ENCODE peak calls at places on chromosomes 1 and 21, in seven cellular contexts. T, P, I, S, X, M and J are unnamed samples.

GRCh38 chr1:189764391-189765320 is 713.0 kb downstream of the BRINP3 start:
- DNase-seq in T (no peak), P (no peak), I (no peak), S (no peak), X (no peak), M (no peak), J (no peak)

GRCh38 chr21:37073417-37074194 is 552 bp downstream of the TTC3 start:
- DNase-seq in T (peak; percentile 29), P (no peak), I (peak; percentile 48), S (peak; percentile 46), X (no peak), M (peak; percentile 6), J (peak; percentile 18)

GRCh38 chr1:31381394-31382287 is 8.8 kb upstream of the FABP3 start:
- DNase-seq in T (no peak), P (no peak), I (no peak), S (peak; percentile 84), X (no peak), M (peak; percentile 15), J (peak; percentile 52)

GRCh38 chr1:150696590-150696989 is 364 bp downstream of the GOLPH3L start:
- DNase-seq in T (no peak), P (no peak), I (no peak), S (peak; percentile 5), X (no peak), M (no peak), J (no peak)

GRCh38 chr1:116667577-116668105 is at the start of gene IGSF3:
- DNase-seq in T (peak; percentile 78), P (no peak), I (peak; percentile 27), S (peak; percentile 20), X (no peak), M (no peak), J (no peak)

GRCh38 chr1:71667224-71667623 is 586.4 kb upstream of the ZRANB2 start:
- DNase-seq in T (no peak), P (no peak), I (no peak), S (peak; percentile 66), X (no peak), M (no peak), J (no peak)

GRCh38 chr1:231170875-231171274 is 9.0 kb downstream of the TRIM67 start:
- DNase-seq in T (peak; percentile 55), P (no peak), I (no peak), S (no peak), X (no peak), M (no peak), J (peak; percentile 19)

GRCh38 chr1:31324992-31325391 is 28.2 kb downstream of the ZCCHC17 start:
- DNase-seq in T (no peak), P (no peak), I (no peak), S (no peak), X (no peak), M (no peak), J (no peak)

GRCh38 chr1:39829791-39830533 is 41.3 kb upstream of the BMP8B start:
- DNase-seq in T (no peak), P (no peak), I (no peak), S (no peak), X (no peak), M (no peak), J (no peak)

GRCh38 chr1:20109223-20109856 is 10.0 kb downstream of the PLA2G2D start:
- DNase-seq in T (no peak), P (no peak), I (no peak), S (no peak), X (no peak), M (no peak), J (no peak)

GRCh38 chr1:213585402-213585801 is 402.4 kb upstream of the PROX1 start:
- DNase-seq in T (no peak), P (no peak), I (no peak), S (no peak), X (no peak), M (no peak), J (no peak)